ENCODE peak calls at places on chromosomes 2 and 18, in four cellular contexts. T is body of pancreas, E is fibroblast of lung, D is hepatocyte. I is an unnamed sample. For H3K9me3, the result is how much of the 10 kb centered on the place peaks cover.

GRCh38 chr18:32770181-32770650 is 2.6 kb downstream of the KLHL14 start:
- DNase-seq in E (no peak), D (peak), T (peak), I (no peak)

GRCh38 chr18:59837586-59837985 is 62.2 kb upstream of the PMAIP1 start:
- DNase-seq in D (peak), E (peak), T (peak), I (peak)

GRCh38 chr2:157592983-157593382 is 35.7 kb downstream of the ACVR1C start:
- DNase-seq in T (no peak), E (peak), D (no peak), I (no peak)

GRCh38 chr2:166106431-166107015 is 21.3 kb downstream of the SCN1A start:
- DNase-seq in D (peak), E (no peak), T (no peak), I (no peak)

GRCh38 chr2:112542974-112543760 is 902 bp downstream of the POLR1B start:
- DNase-seq in D (no peak), T (no peak), E (peak), I (peak)

GRCh38 chr2:174778479-174778962 is 14.2 kb upstream of the CHRNA1 start:
- DNase-seq in E (peak), D (peak), T (no peak), I (peak)

GRCh38 chr2:88451647-88452150 is 794 bp downstream of the FOXI3 start:
- DNase-seq in E (no peak), T (peak), D (no peak), I (no peak)

GRCh38 chr2:127106457-127106997 is 427 bp downstream of the BIN1 start:
- DNase-seq in T (peak), D (peak), E (peak), I (peak)

GRCh38 chr2:53708988-53709387 is 58.6 kb upstream of the CHAC2 start:
- DNase-seq in T (no peak), D (no peak), E (no peak), I (no peak)

GRCh38 chr18:45690975-45691815 is 32.8 kb upstream of the SLC14A1 start:
- DNase-seq in T (peak), E (peak), D (peak), I (peak)

GRCh38 chr2:42809131-42809875 is 16.9 kb upstream of the HAAO start:
- DNase-seq in D (peak), T (peak), E (no peak), I (no peak)

GRCh38 chr2:56757884-56758545 is 574.2 kb downstream of the CCDC85A start:
- DNase-seq in T (no peak), D (no peak), E (no peak), I (no peak)

GRCh38 chr2:24783641-24784040 is 9.6 kb downstream of the PTRHD1 start:
- DNase-seq in E (no peak), D (no peak), T (no peak), I (no peak)

GRCh38 chr2:235644191-235644590 is 150.3 kb downstream of the AGAP1 start:
- DNase-seq in D (no peak), E (no peak), T (no peak), I (no peak)

GRCh38 chr2:95315801-95316411 is 18.8 kb downstream of the KCNIP3 start:
- DNase-seq in E (peak), T (no peak), D (no peak), I (peak)

GRCh38 chr18:2848879-2849254 is 2.1 kb downstream of the EMILIN2 start:
- DNase-seq in D (no peak), T (no peak), E (no peak), I (no peak)
- H3K4me3 ChIP-seq in D (no peak), T (no peak), E (no peak), I (no peak)

GRCh38 chr2:239587836-239588235 is 187.0 kb upstream of the HDAC4 start:
- DNase-seq in E (no peak), T (no peak), D (no peak), I (no peak)
- H3K9me3 ChIP-seq in E (under half), T (under half), D (under half), I (under half)

DNA sequence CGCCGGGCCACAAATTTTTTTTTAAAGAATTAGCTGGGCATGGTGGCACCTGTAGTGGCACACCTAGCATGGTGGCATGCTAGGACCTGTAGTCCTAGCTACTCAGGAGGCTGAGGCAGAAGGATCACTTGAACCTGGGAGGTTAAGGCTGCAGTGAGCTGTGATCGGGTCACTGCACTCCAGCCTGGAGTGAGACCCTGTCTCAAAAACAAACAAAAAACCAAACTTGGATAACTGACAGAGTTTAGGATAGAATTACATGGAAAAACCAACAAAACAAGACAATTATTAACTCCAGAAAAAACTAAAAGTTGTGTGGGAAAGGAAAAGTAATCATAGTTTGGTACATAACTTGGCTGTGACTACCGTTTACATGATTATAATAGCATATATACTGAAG is 1.6 kb upstream of the CFLAR start:
- DNase-seq in T (no peak), D (no peak), E (no peak), I (no peak)
- H3K4me3 ChIP-seq in T (no peak), D (no peak), E (no peak), I (no peak)

GRCh38 chr18:77341527-77341926 is 91.9 kb downstream of the GALR1 start:
- DNase-seq in E (no peak), D (no peak), T (no peak), I (no peak)

GRCh38 chr18:77342736-77343135 is 93.1 kb downstream of the GALR1 start:
- DNase-seq in T (no peak), E (no peak), D (no peak), I (no peak)

GRCh38 chr18:77339623-77340022 is 90.0 kb downstream of the GALR1 start:
- DNase-seq in D (no peak), T (no peak), E (no peak), I (no peak)

GRCh38 chr18:77340815-77341214 is 91.2 kb downstream of the GALR1 start:
- DNase-seq in E (no peak), T (no peak), D (no peak), I (no peak)

DNA sequence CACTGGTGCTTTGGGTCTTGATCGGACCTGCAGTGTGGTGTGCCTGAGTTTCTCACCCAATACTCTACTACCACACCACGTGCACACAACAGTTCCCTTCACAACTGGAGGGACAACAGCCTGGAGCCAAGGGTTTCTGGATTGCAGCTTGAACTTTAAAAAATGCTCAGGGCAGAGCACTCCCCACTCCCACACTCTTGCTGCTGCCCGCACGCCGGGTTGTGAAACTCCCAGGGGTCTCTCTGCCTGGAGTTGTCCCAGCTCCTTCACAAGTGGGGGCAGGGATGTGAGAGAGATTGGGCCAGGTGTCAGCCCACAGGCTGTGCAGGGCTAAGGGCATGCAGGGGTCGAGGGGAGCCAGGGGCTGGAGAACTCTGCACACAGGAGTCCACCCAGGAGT is 89.4 kb downstream of the GALR1 start:
- DNase-seq in T (no peak), E (no peak), D (no peak), I (no peak)
- H3K9me3 ChIP-seq in T (under half), E (under half), D (under half), I (under half)

DNA sequence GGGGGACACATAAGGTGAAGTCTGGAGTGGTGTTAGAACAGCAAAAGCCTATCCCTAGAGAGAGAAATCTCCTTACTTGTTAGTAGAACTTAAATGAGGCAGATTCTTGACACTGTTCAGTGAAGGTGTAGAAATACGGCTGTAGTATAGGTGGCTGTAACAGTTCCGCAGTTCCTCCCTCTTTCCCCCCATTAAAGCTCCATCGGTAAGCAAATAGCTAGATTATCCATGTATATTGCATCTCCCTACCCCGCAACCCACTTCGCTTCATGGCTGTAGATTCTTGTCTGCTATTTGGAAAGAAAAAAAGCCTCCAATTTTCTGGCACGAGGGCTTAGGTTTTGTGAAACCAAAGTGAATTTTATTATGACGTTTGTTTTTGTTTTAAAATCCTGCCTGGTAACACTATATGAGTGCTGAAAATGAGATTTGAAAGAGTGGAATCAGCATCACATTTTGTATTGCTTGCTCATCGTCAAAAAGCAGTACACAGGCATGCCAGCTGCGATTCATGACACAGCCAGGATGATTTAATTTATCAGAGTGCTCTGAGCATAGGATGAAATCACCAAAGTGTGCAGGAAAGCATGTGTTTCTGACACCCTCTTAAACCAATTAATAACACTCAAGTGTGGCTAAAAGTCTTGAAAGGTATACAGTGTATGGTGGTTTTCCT is 1.4 kb downstream of the FAM171B start:
- DNase-seq in T (no peak), E (peak), D (no peak), I (peak)
- H3K4me3 ChIP-seq in T (no peak), E (peak), D (peak), I (peak)

DNA sequence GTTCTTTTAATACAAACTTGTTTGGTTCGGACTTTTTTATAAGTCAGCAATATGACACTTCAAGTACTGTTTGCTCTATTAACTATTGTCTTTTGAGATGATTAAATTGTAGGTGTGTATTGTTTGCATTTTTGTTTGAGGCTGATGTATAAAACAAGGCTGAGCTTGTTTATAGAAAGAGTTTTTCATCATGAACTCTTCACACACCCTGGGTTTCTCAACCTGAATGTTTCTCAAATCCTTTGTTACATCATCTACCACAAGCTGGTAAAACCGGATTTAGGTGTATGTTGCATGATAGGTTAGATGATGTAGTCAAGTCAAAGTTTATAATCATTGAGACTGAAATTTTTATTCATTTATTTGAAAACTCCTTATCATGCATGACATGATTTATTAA is 335.2 kb upstream of the LRATD1 start:
- DNase-seq in T (no peak), E (no peak), D (no peak), I (no peak)
- H3K9me3 ChIP-seq in T (under half), E (under half), D (under half), I (under half)

DNA sequence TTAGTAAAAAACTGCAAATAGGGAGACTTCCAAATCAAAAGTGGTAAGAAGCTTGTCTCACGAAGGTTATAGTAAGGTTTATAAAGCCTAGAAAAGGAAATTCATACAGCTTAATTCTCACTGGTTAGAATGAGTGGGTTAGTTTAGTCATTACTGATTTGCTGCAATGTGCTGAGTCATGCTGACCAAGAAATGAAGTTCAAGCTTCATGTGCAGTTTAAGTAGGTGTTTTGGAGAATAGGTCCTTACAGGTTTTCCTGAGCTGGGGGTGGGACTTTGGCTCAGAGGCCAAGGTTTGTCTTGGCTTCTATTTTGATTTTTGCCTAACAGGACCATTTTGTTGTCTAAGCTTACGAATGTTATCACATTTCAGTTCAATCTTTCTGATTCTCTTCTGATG is 15.1 kb downstream of the CLIP4 start:
- DNase-seq in E (peak), D (peak), T (peak), I (peak)
- H3K4me3 ChIP-seq in E (no peak), D (no peak), T (no peak), I (no peak)

DNA sequence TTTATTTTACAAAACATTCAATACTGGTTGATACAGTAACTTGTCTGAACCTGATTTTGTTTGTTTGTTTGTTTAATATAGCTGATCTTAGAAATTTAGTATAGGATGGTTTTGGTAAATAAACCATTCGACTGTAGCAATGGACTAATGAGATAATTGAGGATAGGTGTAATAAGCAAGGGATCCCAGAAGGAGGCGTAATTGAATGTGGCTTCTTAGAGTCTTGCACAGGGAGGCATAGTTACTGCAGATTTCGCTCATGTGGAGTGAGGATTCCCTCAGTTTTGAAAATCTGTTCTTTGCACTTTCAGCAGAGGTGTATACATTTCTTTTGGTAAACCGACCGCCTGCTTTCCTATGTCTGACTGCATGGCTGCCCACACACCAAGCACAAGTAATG is 709.6 kb downstream of the SOCS6 start:
- DNase-seq in D (no peak), T (no peak), E (no peak), I (no peak)
- H3K9me3 ChIP-seq in D (under half), T (under half), E (under half), I (under half)

DNA sequence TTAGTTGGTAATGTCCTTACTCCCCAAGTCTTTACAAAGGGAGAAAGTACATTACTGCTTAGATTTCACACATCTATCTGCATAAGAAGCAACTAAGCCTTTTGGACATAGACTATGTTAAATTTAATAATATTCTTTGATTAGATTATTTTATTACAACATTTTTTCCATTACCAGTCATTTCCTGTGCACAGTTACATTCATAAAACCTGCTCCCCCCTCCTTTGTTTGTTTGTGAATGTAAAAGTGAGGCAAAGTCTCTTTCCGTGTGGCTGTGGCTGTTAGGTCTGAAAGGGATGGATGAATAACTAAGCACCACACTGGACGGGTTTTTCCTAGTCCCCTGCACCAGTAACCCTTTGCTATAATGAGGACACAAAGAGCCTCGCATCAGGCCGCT is 9.6 kb downstream of the PTGR3 start:
- DNase-seq in D (no peak), E (no peak), T (no peak), I (no peak)
- H3K4me3 ChIP-seq in D (no peak), E (no peak), T (no peak), I (no peak)